ENCODE peak calls at places on chromosome 20, in seven cellular contexts. F is MM.1S, K is cardiac fibroblast, T is heart left ventricle, A is mammary epithelial cell, X is ascending aorta, W is GM06990. H is an unnamed sample.

GRCh38 chr20:62025832-62026563 is 39.7 kb downstream of the TAF4 start:
- DNase-seq in A (no peak), T (no peak), W (no peak), X (no peak), K (peak), F (no peak), H (no peak)

GRCh38 chr20:4064118-4064962 is 49.0 kb upstream of the RNF24 start:
- DNase-seq in K (peak), A (peak), T (peak), W (no peak), X (peak), F (no peak), H (no peak)

GRCh38 chr20:5073154-5074049 is 46.4 kb downstream of the PCNA start:
- DNase-seq in K (peak), T (peak), A (peak), W (no peak), X (peak), F (no peak), H (no peak)

GRCh38 chr20:62727584-62728027 is 19.0 kb downstream of the NTSR1 start:
- DNase-seq in A (no peak), K (no peak), W (no peak), X (no peak), T (peak), F (no peak), H (no peak)

GRCh38 chr20:31678389-31679356 is 41.0 kb downstream of the COX4I2 start:
- DNase-seq in F (no peak), W (no peak), K (peak), X (no peak), T (no peak), A (peak), H (no peak)

GRCh38 chr20:23832775-23833508 is 6.4 kb upstream of the CST2 start:
- DNase-seq in X (no peak), A (peak), T (no peak), F (peak), K (no peak), W (no peak), H (no peak)

GRCh38 chr20:22501034-22501433 is 83.3 kb downstream of the FOXA2 start:
- DNase-seq in T (no peak), A (no peak), X (no peak), W (no peak), F (no peak), K (no peak), H (no peak)

GRCh38 chr20:31630187-31630790 is 7.4 kb upstream of the COX4I2 start:
- DNase-seq in W (no peak), K (no peak), X (no peak), A (peak), T (no peak), F (no peak), H (no peak)

GRCh38 chr20:13313201-13313600 is 92.1 kb downstream of the ISM1 start:
- DNase-seq in F (no peak), K (no peak), X (no peak), T (no peak), A (no peak), W (no peak), H (no peak)

GRCh38 chr20:62822788-62823651 is 6.2 kb downstream of the COL9A3 start:
- DNase-seq in X (no peak), F (peak), W (peak), A (no peak), K (no peak), T (no peak), H (peak)

GRCh38 chr20:25173886-25174308 is 21.6 kb upstream of the ENTPD6 start:
- DNase-seq in T (no peak), X (no peak), W (no peak), F (no peak), K (no peak), A (no peak), H (no peak)

GRCh38 chr20:44104807-44105517 is 82.0 kb downstream of the JPH2 start:
- DNase-seq in W (no peak), K (peak), X (peak), F (no peak), A (peak), T (no peak), H (no peak)

GRCh38 chr20:34112600-34113061 is 588 bp upstream of the EIF2S2 start:
- DNase-seq in K (peak), W (no peak), F (peak), T (peak), X (no peak), A (no peak), H (peak)

GRCh38 chr20:3177746-3178477 is 4.6 kb upstream of the LZTS3 start:
- DNase-seq in K (no peak), T (no peak), X (no peak), W (no peak), A (no peak), F (no peak), H (no peak)

GRCh38 chr20:57080796-57081195 is 185.6 kb downstream of the BMP7 start:
- DNase-seq in T (no peak), A (peak), W (no peak), X (no peak), K (no peak), F (no peak), H (no peak)

GRCh38 chr20:61166324-61166723 is 85.7 kb upstream of the CDH4 start:
- DNase-seq in X (no peak), T (no peak), A (no peak), W (no peak), K (no peak), F (no peak), H (no peak)

GRCh38 chr20:47502801-47503239 is 1.1 kb downstream of the NCOA3 start:
- DNase-seq in T (no peak), K (peak), A (peak), X (no peak), W (no peak), F (peak), H (peak)

GRCh38 chr20:11979306-11980128 is 61.8 kb downstream of the BTBD3 start:
- DNase-seq in W (no peak), F (peak), K (no peak), A (no peak), T (no peak), X (no peak), H (no peak)

GRCh38 chr20:46272389-46273047 is 35.8 kb downstream of the CDH22 start:
- DNase-seq in W (no peak), A (no peak), X (no peak), T (no peak), K (no peak), F (no peak), H (no peak)

GRCh38 chr20:38201356-38201755 is 36.3 kb upstream of the TGM2 start:
- DNase-seq in K (peak), W (no peak), F (no peak), A (peak), X (no peak), T (peak), H (no peak)

GRCh38 chr20:1184638-1185315 is at the start of gene TMEM74B:
- DNase-seq in K (no peak), T (no peak), F (no peak), W (no peak), X (no peak), A (no peak), H (peak)

GRCh38 chr20:37379967-37380828 is 34.3 kb downstream of the SRC start:
- DNase-seq in F (no peak), A (no peak), X (peak), T (no peak), W (no peak), K (no peak), H (no peak)

GRCh38 chr20:47642118-47642517 is 140.4 kb downstream of the NCOA3 start:
- DNase-seq in T (no peak), K (no peak), X (no peak), W (no peak), A (no peak), F (no peak), H (no peak)

GRCh38 chr20:49570828-49571552 is 3.1 kb upstream of the PTGIS start:
- DNase-seq in X (peak), K (peak), F (no peak), W (no peak), T (no peak), A (no peak), H (no peak)

GRCh38 chr20:22700387-22700786 is 116.0 kb upstream of the FOXA2 start:
- DNase-seq in T (no peak), W (no peak), K (peak), X (peak), F (no peak), A (no peak), H (no peak)

GRCh38 chr20:63230800-63231268 is 4.9 kb upstream of the BIRC7 start:
- DNase-seq in K (peak), W (no peak), T (peak), F (peak), A (peak), X (no peak), H (no peak)

GRCh38 chr20:18739785-18740184 is 73.8 kb upstream of the SCP2D1 start:
- DNase-seq in A (no peak), W (no peak), T (no peak), F (no peak), X (no peak), K (peak), H (no peak)

GRCh38 chr20:46375771-46376170 is 30.6 kb downstream of the ELMO2 start:
- DNase-seq in X (no peak), F (no peak), T (no peak), W (no peak), K (peak), A (peak), H (no peak)

GRCh38 chr20:53599910-53600632 is 6.4 kb upstream of the ZNF217 start:
- DNase-seq in X (no peak), T (no peak), F (no peak), K (no peak), A (no peak), W (no peak), H (no peak)

GRCh38 chr20:32445539-32446273 is 87.6 kb downstream of the ASXL1 start:
- DNase-seq in A (no peak), X (no peak), F (no peak), T (no peak), K (no peak), W (no peak), H (no peak)

GRCh38 chr20:10665027-10665561 is 8.7 kb downstream of the JAG1 start:
- DNase-seq in T (no peak), F (no peak), W (no peak), K (peak), X (no peak), A (peak), H (no peak)

GRCh38 chr20:23446505-23446904 is 6.2 kb downstream of the CST11 start:
- DNase-seq in K (peak), T (peak), X (no peak), A (no peak), F (peak), W (no peak), H (peak)

GRCh38 chr20:51803157-51803854 is 985 bp upstream of the SALL4 start:
- DNase-seq in A (peak), F (no peak), W (no peak), T (no peak), X (no peak), K (no peak), H (no peak)

GRCh38 chr20:38873050-38873581 is 53.1 kb upstream of the FAM83D start:
- DNase-seq in X (no peak), T (no peak), K (no peak), W (peak), A (no peak), F (peak), H (peak)

GRCh38 chr20:5654557-5654956 is 95.6 kb upstream of the SHLD1 start:
- DNase-seq in K (peak), W (peak), T (no peak), A (peak), F (no peak), X (no peak), H (no peak)

GRCh38 chr20:38286586-38287502 is 17.1 kb upstream of the BPI start:
- DNase-seq in T (peak), A (no peak), F (no peak), X (peak), K (no peak), W (no peak), H (no peak)

DNA sequence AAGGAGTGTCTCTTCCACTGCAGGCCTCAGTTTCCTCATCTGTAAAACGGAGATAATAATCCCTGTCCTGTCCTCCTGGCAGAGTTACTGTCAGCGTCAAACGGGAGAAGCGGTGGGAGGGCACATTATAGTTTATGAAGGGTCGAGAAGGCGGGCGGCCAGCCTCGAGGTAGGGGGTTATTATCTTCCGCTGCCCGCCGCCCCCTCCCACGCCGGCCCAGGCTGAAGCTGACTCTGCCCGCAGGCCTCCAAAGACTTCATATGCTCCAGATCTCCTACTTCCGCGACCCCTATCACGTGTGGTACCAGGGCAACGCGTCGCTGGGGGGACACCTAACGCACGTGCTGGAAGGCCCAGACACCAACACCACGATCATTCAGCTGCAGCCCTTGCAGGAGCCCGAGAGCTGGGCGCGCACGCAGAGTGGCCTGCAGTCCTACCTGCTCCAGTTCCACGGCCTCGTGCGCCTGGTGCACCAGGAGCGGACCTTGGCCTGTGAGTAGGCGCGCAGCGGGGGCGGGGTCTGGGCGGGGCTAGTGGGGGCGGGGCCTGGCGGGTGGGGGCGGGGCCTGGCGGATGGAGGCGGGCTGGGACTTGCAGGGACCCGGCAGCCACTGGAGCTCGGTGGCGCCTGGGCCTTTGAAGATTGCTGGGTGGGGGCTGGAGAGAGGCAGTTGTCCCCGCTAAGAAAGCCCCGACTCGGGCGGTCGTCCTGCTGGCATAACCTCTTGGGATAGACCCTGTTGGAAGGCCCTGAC is 2.8 kb downstream of the PROCR start:
- DNase-seq in F (no peak), X (no peak), A (no peak), W (no peak), T (no peak), K (no peak), H (no peak)
- TF ChIP-seq CTCF in F (no peak), X (no peak), A (no peak), W (no peak), T (no peak), K (no peak), H (no peak)

GRCh38 chr20:15643713-15644112 is 929.5 kb downstream of the KIF16B start:
- DNase-seq in W (no peak), F (no peak), K (peak), X (no peak), A (no peak), T (no peak), H (no peak)
- TF ChIP-seq CTCF in W (peak), F (peak), K (peak), X (no peak), A (peak), T (no peak), H (no peak)

GRCh38 chr20:64279826-64280459 is 24.4 kb downstream of the PCMTD2 start:
- DNase-seq in X (no peak), K (no peak), A (peak), W (no peak), T (no peak), F (no peak), H (no peak)

GRCh38 chr20:64280460-64280843 is 24.9 kb downstream of the PCMTD2 start:
- DNase-seq in W (no peak), K (no peak), A (no peak), T (no peak), X (no peak), F (no peak), H (no peak)

GRCh38 chr20:64273109-64273508 is 17.6 kb downstream of the PCMTD2 start:
- DNase-seq in X (peak), W (no peak), A (no peak), K (no peak), F (no peak), T (no peak), H (no peak)

GRCh38 chr20:64277571-64278318 is 22.2 kb downstream of the PCMTD2 start:
- DNase-seq in F (no peak), W (no peak), A (no peak), K (no peak), X (no peak), T (no peak), H (no peak)

DNA sequence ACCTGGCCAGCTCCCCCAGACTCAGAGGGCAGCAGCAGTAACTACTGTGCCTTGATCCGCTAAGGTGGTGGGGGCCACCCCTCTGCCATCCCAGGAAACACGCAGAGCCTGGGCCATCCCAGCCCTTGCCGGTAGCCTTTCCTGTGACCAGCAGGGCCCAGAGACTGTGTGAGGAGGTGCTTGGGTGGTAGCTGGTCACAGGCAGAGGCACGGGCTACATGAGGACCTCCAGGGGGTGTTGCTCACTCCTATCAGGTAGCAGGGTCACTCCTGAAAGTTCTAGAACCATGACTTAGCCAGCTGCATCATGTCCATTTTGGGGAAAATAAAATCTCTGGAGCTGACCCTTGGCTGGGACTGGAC is 22.8 kb downstream of the PCMTD2 start:
- DNase-seq in T (no peak), F (no peak), W (no peak), X (no peak), K (no peak), A (no peak), H (no peak)
- TF ChIP-seq CTCF in T (no peak), F (no peak), W (no peak), X (no peak), K (no peak), A (no peak), H (no peak)

GRCh38 chr20:17529586-17529985 is 1.6 kb downstream of the BFSP1 start:
- DNase-seq in T (no peak), A (no peak), X (no peak), F (no peak), K (no peak), W (no peak), H (no peak)

GRCh38 chr20:17530153-17530552 is 1.0 kb downstream of the BFSP1 start:
- DNase-seq in A (no peak), F (no peak), W (no peak), K (no peak), X (no peak), T (no peak), H (no peak)

GRCh38 chr20:17533396-17533795 is 2.2 kb upstream of the BFSP1 start:
- DNase-seq in K (peak), W (no peak), X (no peak), F (peak), A (peak), T (no peak), H (no peak)

GRCh38 chr20:17531537-17532025 is 402 bp upstream of the BFSP1 start:
- DNase-seq in A (no peak), W (no peak), F (no peak), X (no peak), T (no peak), K (no peak), H (no peak)

GRCh38 chr20:17530716-17531536 is at the start of gene BFSP1:
- DNase-seq in T (peak), K (peak), F (peak), X (peak), W (peak), A (peak), H (peak)
- TF ChIP-seq CTCF in T (no peak), K (no peak), F (no peak), X (no peak), W (no peak), A (no peak), H (no peak)

GRCh38 chr20:8067082-8067481 is 47.5 kb upstream of the TMX4 start:
- DNase-seq in X (no peak), F (no peak), W (no peak), A (no peak), K (no peak), T (no peak), H (no peak)
- TF ChIP-seq CTCF in X (no peak), F (no peak), W (no peak), A (no peak), K (no peak), T (no peak), H (no peak)